ENCODE peak calls at places on chromosomes 1 and 21, in eight cellular contexts. H is GM04503; F is head of caudate nucleus; S is iris pigment epithelial cell; Y is activated T-helper 9 cell treated with anti-CD3 and anti-CD28 coated beads, Interleukin-2, amount 50 U/mL, for 16 hours; U is left ventricle myocardium inferior; N is NCI-H1417; L is Peyer's patch. M is an unnamed sample.

GRCh38 chr21:39852021-39852721 is 15.1 kb upstream of the PCP4 start:
- DNase-seq in F (no peak), L (no peak), H (no peak), S (no peak), U (no peak), Y (no peak), N (no peak), M (no peak)

GRCh38 chr1:206578115-206578935 is 33.9 kb downstream of the EIF2D start:
- DNase-seq in U (no peak), N (no peak), H (no peak), Y (no peak), L (no peak), S (peak; percentile 50), F (no peak), M (no peak)

GRCh38 chr1:12088607-12089006 is 25.5 kb downstream of the TNFRSF8 start:
- DNase-seq in Y (no peak), F (no peak), N (no peak), L (no peak), H (no peak), U (no peak), S (no peak), M (no peak)

GRCh38 chr1:184827600-184828368 is 73.1 kb upstream of the EDEM3 start:
- DNase-seq in U (no peak), H (peak; percentile 31), F (no peak), Y (no peak), S (peak; percentile 81), L (no peak), N (no peak), M (peak; percentile 86)

GRCh38 chr1:186574951-186575747 is 105.1 kb downstream of the PTGS2 start:
- DNase-seq in S (peak; percentile 83), L (no peak), N (no peak), Y (no peak), F (no peak), H (peak; percentile 43), U (no peak), M (peak; percentile 24)

GRCh38 chr1:30342535-30343141 is 380.7 kb downstream of the MATN1 start:
- DNase-seq in Y (no peak), S (no peak), F (no peak), N (no peak), U (no peak), H (no peak), L (peak; percentile 30), M (no peak)

GRCh38 chr21:15221799-15222386 is 157.1 kb upstream of the NRIP1 start:
- DNase-seq in H (peak; percentile 14), L (no peak), N (no peak), S (peak; percentile 86), Y (no peak), F (no peak), U (peak; percentile 41), M (peak; percentile 89)

GRCh38 chr1:43582162-43582566 is 51.5 kb downstream of the PTPRF start:
- DNase-seq in L (peak; percentile 79), F (peak; percentile 70), N (peak; percentile 52), U (no peak), H (peak; percentile 74), Y (no peak), S (peak; percentile 97), M (peak; percentile 97)

GRCh38 chr1:29247044-29247443 is 10.7 kb downstream of the PTPRU start:
- DNase-seq in F (no peak), N (no peak), U (no peak), L (no peak), Y (no peak), S (no peak), H (no peak), M (no peak)

GRCh38 chr21:41725421-41726021 is 41.3 kb downstream of the RIPK4 start:
- DNase-seq in F (no peak), S (no peak), Y (no peak), N (no peak), L (no peak), H (no peak), U (no peak), M (no peak)